ENCODE peak calls at places on chromosomes 1 and 21, in nine cellular contexts. H is esophagus muscularis mucosa, T is AG10803, I is tibial artery, Z is Calu3, J is endothelial cell, B is A673, X is cardiac fibroblast, C is neural crest cell. P is an unnamed sample.

GRCh38 chr1:5798151-5798730 is 194.0 kb downstream of the NPHP4 start:
- DNase-seq in X (no peak), C (peak), I (no peak), J (no peak), T (no peak), H (no peak), Z (no peak), B (no peak), P (no peak)

GRCh38 chr21:14403681-14404318 is 20.9 kb upstream of the HSPA13 start:
- DNase-seq in I (no peak), J (no peak), H (no peak), Z (peak), T (peak), X (peak), B (peak), C (no peak), P (no peak)

GRCh38 chr1:233261206-233261605 is 34.3 kb downstream of the PCNX2 start:
- DNase-seq in X (no peak), B (no peak), H (no peak), C (no peak), Z (peak), J (no peak), T (no peak), I (no peak), P (no peak)

GRCh38 chr1:45846931-45847330 is 43.5 kb downstream of the MAST2 start:
- DNase-seq in J (no peak), C (no peak), Z (no peak), X (peak), I (no peak), T (peak), B (no peak), H (no peak), P (no peak)

GRCh38 chr1:225544283-225544682 is 108.6 kb downstream of the ENAH start:
- DNase-seq in I (no peak), H (no peak), C (no peak), T (no peak), X (no peak), Z (no peak), B (no peak), J (no peak), P (no peak)

GRCh38 chr1:41440321-41441090 is 44.0 kb downstream of the EDN2 start:
- DNase-seq in I (no peak), X (no peak), T (peak), H (no peak), C (no peak), J (no peak), B (no peak), Z (no peak), P (no peak)

GRCh38 chr1:175193339-175193950 is 869 bp upstream of the KIAA0040 start:
- DNase-seq in X (no peak), Z (no peak), I (no peak), J (no peak), C (peak), T (no peak), H (peak), B (no peak), P (no peak)

GRCh38 chr1:19460535-19461351 is 24.6 kb downstream of the CAPZB start:
- DNase-seq in C (no peak), X (no peak), H (no peak), B (no peak), I (no peak), J (no peak), Z (no peak), T (no peak), P (no peak)

GRCh38 chr1:114094303-114094663 is 59.4 kb downstream of the SYT6 start:
- DNase-seq in C (no peak), I (peak), H (no peak), Z (no peak), B (no peak), X (no peak), T (peak), J (no peak), P (no peak)

GRCh38 chr21:25938673-25939395 is 204.1 kb downstream of the GABPA start:
- DNase-seq in H (no peak), J (no peak), X (peak), B (peak), I (no peak), C (no peak), T (no peak), Z (no peak), P (no peak)

GRCh38 chr1:59271861-59272260 is 25.0 kb upstream of the FGGY start:
- DNase-seq in X (no peak), H (no peak), C (no peak), I (no peak), B (no peak), J (no peak), Z (no peak), T (no peak), P (no peak)

GRCh38 chr1:207240325-207241095 is 81.0 kb upstream of the CD55 start:
- DNase-seq in Z (peak), B (no peak), T (peak), J (no peak), I (no peak), C (no peak), H (no peak), X (no peak), P (no peak)

GRCh38 chr1:14794136-14794768 is 195.8 kb downstream of the KAZN start:
- DNase-seq in Z (no peak), X (peak), C (no peak), H (no peak), J (no peak), B (no peak), T (peak), I (no peak), P (no peak)

GRCh38 chr1:155175927-155176371 is 2.3 kb downstream of the TRIM46 start:
- DNase-seq in B (peak), C (no peak), T (no peak), H (no peak), Z (peak), I (no peak), J (no peak), X (no peak), P (peak)

GRCh38 chr1:75342799-75343198 is 208.6 kb downstream of the LHX8 start:
- DNase-seq in Z (no peak), J (no peak), C (no peak), I (no peak), H (no peak), T (no peak), X (no peak), B (peak), P (no peak)

GRCh38 chr21:29333355-29333746 is 34.6 kb downstream of the BACH1 start:
- DNase-seq in I (no peak), J (no peak), H (no peak), B (no peak), T (no peak), Z (no peak), X (no peak), C (no peak), P (no peak)

GRCh38 chr1:115262886-115263285 is 75.2 kb downstream of the NGF start:
- DNase-seq in C (no peak), B (peak), Z (no peak), H (no peak), T (peak), I (no peak), X (peak), J (no peak), P (no peak)

GRCh38 chr1:21518774-21519455 is 9.7 kb downstream of the ALPL start:
- DNase-seq in C (no peak), T (no peak), J (no peak), H (no peak), I (no peak), Z (no peak), X (no peak), B (no peak), P (no peak)

GRCh38 chr1:31764307-31765040 is at the start of gene ADGRB2:
- DNase-seq in C (peak), B (peak), H (no peak), J (no peak), X (no peak), I (no peak), T (no peak), Z (peak), P (no peak)

GRCh38 chr1:45304311-45305081 is 22.2 kb upstream of the HPDL start:
- DNase-seq in X (no peak), Z (peak), C (no peak), T (no peak), J (no peak), I (peak), B (no peak), H (peak), P (no peak)

GRCh38 chr21:35348686-35349085 is 299.6 kb upstream of the RUNX1 start:
- DNase-seq in C (no peak), H (no peak), T (no peak), I (no peak), Z (no peak), B (no peak), J (no peak), X (no peak), P (no peak)

GRCh38 chr1:112530832-112531231 is 22.1 kb downstream of the WNT2B start:
- DNase-seq in X (no peak), B (no peak), Z (no peak), T (no peak), C (no peak), I (no peak), J (no peak), H (no peak), P (no peak)

GRCh38 chr1:62337785-62338631 is 18.8 kb upstream of the KANK4 start:
- DNase-seq in X (peak), B (no peak), I (no peak), H (no peak), Z (no peak), J (no peak), T (no peak), C (peak), P (no peak)

GRCh38 chr1:78101051-78101450 is 55.3 kb downstream of the GIPC2 start:
- DNase-seq in B (no peak), T (no peak), X (no peak), J (no peak), I (no peak), Z (no peak), H (no peak), C (no peak), P (no peak)

GRCh38 chr1:108646661-108647269 is 14.1 kb downstream of the HENMT1 start:
- DNase-seq in J (no peak), T (peak), I (peak), X (peak), H (no peak), Z (peak), C (no peak), B (peak), P (no peak)

GRCh38 chr1:21324368-21325137 is 34.3 kb upstream of the ECE1 start:
- DNase-seq in C (no peak), I (peak), Z (peak), B (peak), T (peak), X (peak), H (no peak), J (no peak), P (no peak)

GRCh38 chr1:145985502-145986439 is 10.6 kb downstream of the TXNIP start:
- DNase-seq in T (peak), X (peak), C (no peak), J (no peak), I (peak), H (no peak), Z (no peak), B (peak), P (no peak)

GRCh38 chr1:20964540-20965484 is 177.7 kb upstream of the HP1BP3 start:
- DNase-seq in B (no peak), I (no peak), J (no peak), Z (no peak), X (no peak), H (no peak), T (no peak), C (no peak), P (no peak)

GRCh38 chr1:192153276-192153675 is 5.0 kb upstream of the RGS18 start:
- DNase-seq in B (no peak), Z (no peak), C (no peak), I (no peak), J (no peak), X (peak), T (no peak), H (no peak), P (no peak)

DNA sequence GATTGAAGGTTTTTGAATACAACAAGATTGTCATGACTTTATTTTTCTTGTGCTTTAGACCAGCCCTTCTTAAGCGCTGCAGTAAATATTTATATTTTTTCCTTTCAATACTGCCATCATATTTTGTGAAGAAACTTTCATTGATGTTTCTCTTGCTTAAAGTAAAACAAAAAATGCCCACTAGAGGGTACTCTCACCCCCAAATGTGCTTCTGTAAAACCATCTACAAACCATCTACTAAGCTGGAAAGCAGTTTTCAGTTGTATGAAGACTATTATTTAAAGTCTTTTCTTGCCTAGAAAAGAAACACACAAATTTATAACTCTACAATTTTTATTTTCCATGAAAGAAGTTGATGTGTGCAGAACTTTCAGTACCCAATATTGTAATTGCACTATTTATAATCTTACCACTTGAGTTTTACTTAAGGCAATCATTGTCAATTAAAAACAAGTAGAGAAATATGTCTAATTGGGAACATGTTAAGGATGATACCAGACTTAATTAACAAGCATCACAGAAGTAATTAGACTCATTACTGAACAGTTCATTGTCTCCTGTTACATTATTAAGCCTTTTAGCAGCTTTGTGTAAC is 10.7 kb downstream of the LEPR start:
- DNase-seq in T (peak), B (peak), C (no peak), X (peak), Z (no peak), I (no peak), J (no peak), H (no peak), P (no peak)
- TF ChIP-seq CTCF in T (peak), B (peak), C (peak), X (peak), Z (no peak), I (peak), J (peak), H (peak), P (peak)

GRCh38 chr1:211829343-211830054 is 1.1 kb downstream of the LPGAT1 start:
- DNase-seq in X (peak), B (peak), Z (peak), H (no peak), J (peak), T (peak), C (peak), I (peak), P (no peak)
- TF ChIP-seq CTCF in X (no peak), B (no peak), Z (no peak), H (no peak), J (no peak), T (peak), C (peak), I (no peak), P (no peak)

GRCh38 chr1:93111561-93111960 is 32.5 kb downstream of the MTF2 start:
- DNase-seq in H (no peak), C (no peak), X (peak), I (no peak), T (no peak), Z (no peak), B (no peak), J (no peak), P (no peak)

GRCh38 chr1:93109578-93109977 is 30.5 kb downstream of the MTF2 start:
- DNase-seq in B (no peak), X (no peak), H (no peak), T (no peak), Z (no peak), C (no peak), J (no peak), I (no peak), P (no peak)

GRCh38 chr1:93107395-93107794 is 28.3 kb downstream of the MTF2 start:
- DNase-seq in X (no peak), B (no peak), Z (no peak), H (no peak), C (no peak), I (no peak), T (no peak), J (no peak), P (no peak)

GRCh38 chr1:93111065-93111464 is 32.0 kb downstream of the MTF2 start:
- DNase-seq in H (no peak), B (no peak), X (no peak), C (no peak), T (no peak), I (no peak), Z (no peak), J (no peak), P (no peak)

DNA sequence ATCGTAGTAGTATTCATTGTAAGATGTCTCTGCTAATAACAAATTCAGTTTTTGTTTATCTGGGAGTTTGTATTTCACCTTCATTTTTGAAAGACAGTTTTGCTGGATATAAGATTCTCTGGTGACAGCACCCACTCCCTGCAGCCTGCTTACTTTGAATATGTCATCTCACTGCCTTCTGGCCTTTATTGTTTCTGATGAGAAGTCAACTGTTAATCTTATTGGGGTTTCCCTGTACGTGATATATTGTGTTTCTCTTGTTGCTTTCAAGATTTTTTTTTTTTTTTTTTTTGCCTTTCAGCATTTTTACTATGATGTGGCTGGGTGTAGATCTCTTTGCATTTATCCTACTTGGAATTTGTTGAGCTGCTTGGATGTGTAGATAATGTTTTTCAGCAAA is 29.3 kb downstream of the MTF2 start:
- DNase-seq in C (no peak), J (no peak), Z (no peak), X (no peak), H (no peak), B (no peak), T (no peak), I (no peak), P (no peak)
- TF ChIP-seq CTCF in C (no peak), J (no peak), Z (no peak), X (no peak), H (no peak), B (no peak), T (no peak), I (no peak), P (no peak)

GRCh38 chr1:188489336-188490112 is 1660.8 kb downstream of the PLA2G4A start:
- DNase-seq in T (no peak), I (no peak), H (no peak), X (no peak), B (peak), Z (peak), C (no peak), J (no peak), P (no peak)
- TF ChIP-seq CTCF in T (no peak), I (no peak), H (no peak), X (no peak), B (peak), Z (no peak), C (no peak), J (no peak), P (peak)

P was measured in D721Med.